ENCODE peak calls at places on chromosomes 5 and 9, in seven cellular contexts. P is SK-N-SH, U is GM12878, J is HCT116, R is H1, Y is HepG2, G is K562. L is an unnamed sample.

GRCh38 chr5:375921-376871 is 54.7 kb downstream of the AHRR start:
- DNase-seq in P (peak; percentile 27), U (no peak), J (no peak), R (peak; percentile 42), Y (no peak), G (no peak), L (no peak)

GRCh38 chr5:9059920-9060691 is 485.8 kb downstream of the SEMA5A start:
- DNase-seq in P (no peak), U (no peak), J (no peak), R (no peak), Y (no peak), G (no peak), L (no peak)

GRCh38 chr5:51821697-51822096 is 438.4 kb downstream of the ISL1 start:
- DNase-seq in P (no peak), U (no peak), J (no peak), R (no peak), Y (no peak), G (no peak), L (no peak)

GRCh38 chr9:70419546-70420266 is 5.2 kb upstream of the KLF9 start:
- DNase-seq in P (peak; percentile 85), U (peak; percentile 47), J (peak; percentile 85), R (peak; percentile 73), Y (peak; percentile 91), G (peak; percentile 89), L (peak; percentile 94)

GRCh38 chr9:16155878-16156277 is 603.0 kb downstream of the CCDC171 start:
- DNase-seq in P (peak; percentile 44), U (no peak), J (no peak), R (no peak), Y (no peak), G (no peak), L (no peak)

GRCh38 chr9:806285-807156 is 35.0 kb upstream of the DMRT1 start:
- DNase-seq in P (peak; percentile 33), U (peak; percentile 4), J (no peak), R (no peak), Y (peak; percentile 35), G (peak; percentile 18), L (peak; percentile 44)

GRCh38 chr9:114372971-114373591 is 14.7 kb downstream of the AKNA start:
- DNase-seq in P (no peak), U (peak; percentile 93), J (no peak), R (no peak), Y (no peak), G (no peak), L (no peak)

GRCh38 chr5:156850206-156850751 is at the start of gene PPP1R2B:
- DNase-seq in P (peak; percentile 15), U (no peak), J (no peak), R (no peak), Y (no peak), G (no peak), L (no peak)

GRCh38 chr5:172766287-172767104 is 4.5 kb downstream of the DUSP1 start:
- DNase-seq in P (no peak), U (no peak), J (no peak), R (no peak), Y (peak; percentile 86), G (no peak), L (no peak)

GRCh38 chr5:33120671-33121070 is 320.1 kb upstream of the TARS1 start:
- DNase-seq in P (no peak), U (no peak), J (no peak), R (no peak), Y (no peak), G (no peak), L (no peak)

GRCh38 chr5:141547488-141547887 is 58.6 kb downstream of the PCDHGC5 start:
- DNase-seq in P (no peak), U (no peak), J (peak; percentile 35), R (no peak), Y (peak; percentile 8), G (no peak), L (no peak)

GRCh38 chr9:92608221-92609141 is 61.5 kb downstream of the IPPK start:
- DNase-seq in P (no peak), U (no peak), J (no peak), R (peak; percentile 30), Y (peak; percentile 58), G (no peak), L (no peak)

GRCh38 chr9:121680236-121680635 is 28.8 kb downstream of the DAB2IP start:
- DNase-seq in P (no peak), U (no peak), J (no peak), R (no peak), Y (no peak), G (no peak), L (no peak)

GRCh38 chr5:151637676-151638075 is 46.5 kb upstream of the FAT2 start:
- DNase-seq in P (no peak), U (no peak), J (no peak), R (no peak), Y (no peak), G (no peak), L (no peak)

GRCh38 chr9:78612089-78612488 is 315.2 kb downstream of the PSAT1 start:
- DNase-seq in P (no peak), U (no peak), J (no peak), R (no peak), Y (no peak), G (no peak), L (no peak)

GRCh38 chr5:139414601-139415121 is 10.8 kb upstream of the SPATA24 start:
- DNase-seq in P (no peak), U (no peak), J (no peak), R (no peak), Y (no peak), G (no peak), L (no peak)

GRCh38 chr5:164504141-164504772 is 998.8 kb downstream of the MAT2B start:
- DNase-seq in P (peak; percentile 21), U (peak; percentile 5), J (peak; percentile 4), R (peak; percentile 61), Y (peak; percentile 34), G (peak; percentile 67), L (peak; percentile 86)

GRCh38 chr5:6728795-6729183 is 15.6 kb downstream of the TENT4A start:
- DNase-seq in P (no peak), U (no peak), J (no peak), R (no peak), Y (no peak), G (no peak), L (no peak)

GRCh38 chr5:14685757-14686156 is 21.2 kb downstream of the OTULIN start:
- DNase-seq in P (peak; percentile 69), U (peak; percentile 68), J (peak; percentile 23), R (no peak), Y (peak; percentile 48), G (peak; percentile 47), L (peak; percentile 63)

GRCh38 chr9:88182501-88182900 is 44.2 kb upstream of the SPATA31C2 start:
- DNase-seq in P (no peak), U (no peak), J (no peak), R (no peak), Y (no peak), G (no peak), L (no peak)

GRCh38 chr5:170266570-170267379 is 30.8 kb downstream of the LCP2 start:
- DNase-seq in P (no peak), U (no peak), J (no peak), R (peak; percentile 43), Y (no peak), G (no peak), L (no peak)

GRCh38 chr5:150065346-150065745 is 21.0 kb downstream of the CSF1R start:
- DNase-seq in P (no peak), U (no peak), J (no peak), R (no peak), Y (peak; percentile 13), G (peak; percentile 42), L (no peak)

GRCh38 chr9:16060457-16061129 is 507.8 kb downstream of the CCDC171 start:
- DNase-seq in P (no peak), U (peak; percentile 50), J (no peak), R (no peak), Y (no peak), G (no peak), L (no peak)

GRCh38 chr5:32057157-32058096 is 116.7 kb downstream of the GOLPH3 start:
- DNase-seq in P (no peak), U (no peak), J (peak; percentile 15), R (no peak), Y (no peak), G (no peak), L (no peak)

GRCh38 chr5:29214821-29215220 is 1978.7 kb upstream of the CDH6 start:
- DNase-seq in P (no peak), U (no peak), J (no peak), R (no peak), Y (no peak), G (no peak), L (no peak)

GRCh38 chr9:116149844-116150243 is 3.7 kb upstream of the PAPPA start:
- DNase-seq in P (peak; percentile 53), U (no peak), J (peak; percentile 22), R (peak; percentile 75), Y (no peak), G (peak; percentile 47), L (peak; percentile 58)
- TF ChIP-seq JUND in P (no peak), U (no peak), J (no peak), R (no peak), Y (no peak), G (no peak), L (no peak)

GRCh38 chr5:60540855-60541805 is 158.8 kb downstream of the DEPDC1B start:
- DNase-seq in P (no peak), U (peak; percentile 90), J (no peak), R (no peak), Y (peak; percentile 32), G (no peak), L (no peak)
- TF ChIP-seq JUND in P (no peak), U (peak; percentile 82), J (no peak), R (no peak), Y (no peak), G (no peak), L (no peak)

GRCh38 chr9:130266236-130267098 is 907 bp downstream of the HMCN2 start:
- DNase-seq in P (no peak), U (no peak), J (no peak), R (peak; percentile 78), Y (no peak), G (no peak), L (no peak)
- TF ChIP-seq JUND in P (no peak), U (no peak), J (no peak), R (no peak), Y (no peak), G (no peak), L (no peak)

DNA sequence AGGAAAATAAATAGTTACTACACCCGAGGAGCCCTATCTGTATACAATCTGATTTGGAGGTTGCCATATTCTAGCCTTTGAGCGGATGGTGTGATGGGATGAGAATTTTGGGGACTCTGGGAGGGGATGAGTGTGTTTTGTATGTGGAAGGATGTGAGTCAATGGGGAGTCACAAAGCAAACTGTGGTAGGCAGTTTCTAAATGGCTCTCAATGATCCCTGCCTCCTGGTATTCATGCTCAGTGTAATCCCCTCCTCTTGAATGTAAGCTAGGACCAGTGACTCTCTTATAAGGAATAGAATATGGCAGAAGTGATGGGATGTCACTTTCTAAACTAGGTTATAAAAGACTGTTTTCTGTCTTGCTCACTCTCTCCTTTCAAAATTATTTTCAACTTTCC is 205.7 kb upstream of the RIOK2 start:
- DNase-seq in P (no peak), U (no peak), J (no peak), R (no peak), Y (no peak), G (no peak), L (no peak)
- TF ChIP-seq JUND in P (no peak), U (no peak), J (no peak), R (no peak), Y (no peak), G (no peak), L (no peak)